ENCODE peak calls at places on chromosome 16, in eight cellular contexts. F is HCT116, J is heart left ventricle, N is A549, W is IMR-90, L is right lobe of liver, K is upper lobe of left lung, Y is gastrocnemius medialis. P is an unnamed sample.

GRCh38 chr16:72473631-72474030 is 301.7 kb upstream of the PMFBP1 start:
- ATAC-seq in J (no peak), W (no peak), F (no peak), L (no peak), Y (no peak), N (no peak), K (no peak), P (no peak)

GRCh38 chr16:68219708-68220378 is 16.1 kb downstream of the ESRP2 start:
- ATAC-seq in N (no peak), L (no peak), K (peak), J (no peak), W (no peak), F (no peak), Y (no peak), P (no peak)

GRCh38 chr16:58727796-58728568 is 6.1 kb downstream of the GOT2 start:
- ATAC-seq in N (no peak), Y (peak), L (peak), F (no peak), W (no peak), K (no peak), J (peak), P (no peak)

GRCh38 chr16:81995651-81996050 is 15.6 kb downstream of the SDR42E1 start:
- ATAC-seq in Y (no peak), F (no peak), W (peak), L (no peak), J (no peak), K (no peak), N (no peak), P (no peak)

GRCh38 chr16:89322381-89323119 is 105.0 kb downstream of the ZNF778 start:
- ATAC-seq in F (peak), J (no peak), W (peak), Y (peak), K (peak), L (no peak), N (peak), P (peak)

GRCh38 chr16:76345093-76345735 is 68.0 kb downstream of the CNTNAP4 start:
- ATAC-seq in K (peak), L (peak), J (peak), N (no peak), W (no peak), Y (peak), F (no peak), P (peak)

GRCh38 chr16:28497861-28498599 is 3.6 kb downstream of the APOBR start:
- ATAC-seq in N (no peak), J (no peak), F (no peak), K (no peak), L (no peak), W (no peak), Y (no peak), P (no peak)

GRCh38 chr16:89455178-89455577 is 35.2 kb downstream of the ANKRD11 start:
- ATAC-seq in W (no peak), K (no peak), J (no peak), L (no peak), N (no peak), Y (no peak), F (no peak), P (no peak)

GRCh38 chr16:79176987-79177386 is 423.6 kb downstream of the MAF start:
- ATAC-seq in N (no peak), F (no peak), L (no peak), W (no peak), K (no peak), Y (no peak), J (no peak), P (no peak)

GRCh38 chr16:79899316-79900110 is 299.0 kb upstream of the MAF start:
- ATAC-seq in W (no peak), L (no peak), N (no peak), Y (no peak), K (no peak), F (no peak), J (no peak), P (no peak)

GRCh38 chr16:62805221-62805857 is 769.1 kb upstream of the CDH8 start:
- ATAC-seq in W (no peak), J (peak), L (peak), N (no peak), K (peak), Y (no peak), F (no peak), P (no peak)

GRCh38 chr16:30004811-30005242 is 6.0 kb downstream of the DOC2A start:
- ATAC-seq in K (peak), J (no peak), N (peak), Y (no peak), W (no peak), L (peak), F (peak), P (no peak)
- TF ChIP-seq POLR2A in K (no peak), J (no peak), N (no peak), Y (no peak), W (no peak), L (no peak), F (no peak), P (no peak)

GRCh38 chr16:48231675-48232214 is 12.4 kb upstream of the LONP2 start:
- ATAC-seq in Y (no peak), F (peak), N (peak), K (no peak), W (peak), J (no peak), L (peak), P (no peak)
- TF ChIP-seq CTCF in Y (no peak), F (peak), N (peak), K (peak), W (peak), J (peak), L (peak), P (no peak)

GRCh38 chr16:3003582-3004270 is 9.0 kb upstream of the CLDN9 start:
- ATAC-seq in N (peak), K (peak), L (peak), F (peak), J (peak), Y (peak), W (peak), P (peak)
- TF ChIP-seq POLR2A in N (peak), K (peak), L (peak), F (no peak), J (no peak), Y (peak), W (no peak), P (no peak)

GRCh38 chr16:6642271-6642670 is 690.4 kb upstream of the RBFOX1 start:
- ATAC-seq in W (no peak), K (no peak), L (no peak), F (no peak), N (no peak), J (no peak), Y (no peak), P (no peak)
- TF ChIP-seq CTCF in W (no peak), K (no peak), L (no peak), F (no peak), N (no peak), J (no peak), Y (no peak), P (no peak)

GRCh38 chr16:85615014-85615851 is 2.1 kb downstream of the GSE1 start:
- ATAC-seq in Y (no peak), K (peak), F (peak), L (peak), J (no peak), N (peak), W (no peak), P (no peak)
- TF ChIP-seq POLR2A in Y (no peak), K (peak), F (no peak), L (peak), J (no peak), N (no peak), W (no peak), P (no peak)

DNA sequence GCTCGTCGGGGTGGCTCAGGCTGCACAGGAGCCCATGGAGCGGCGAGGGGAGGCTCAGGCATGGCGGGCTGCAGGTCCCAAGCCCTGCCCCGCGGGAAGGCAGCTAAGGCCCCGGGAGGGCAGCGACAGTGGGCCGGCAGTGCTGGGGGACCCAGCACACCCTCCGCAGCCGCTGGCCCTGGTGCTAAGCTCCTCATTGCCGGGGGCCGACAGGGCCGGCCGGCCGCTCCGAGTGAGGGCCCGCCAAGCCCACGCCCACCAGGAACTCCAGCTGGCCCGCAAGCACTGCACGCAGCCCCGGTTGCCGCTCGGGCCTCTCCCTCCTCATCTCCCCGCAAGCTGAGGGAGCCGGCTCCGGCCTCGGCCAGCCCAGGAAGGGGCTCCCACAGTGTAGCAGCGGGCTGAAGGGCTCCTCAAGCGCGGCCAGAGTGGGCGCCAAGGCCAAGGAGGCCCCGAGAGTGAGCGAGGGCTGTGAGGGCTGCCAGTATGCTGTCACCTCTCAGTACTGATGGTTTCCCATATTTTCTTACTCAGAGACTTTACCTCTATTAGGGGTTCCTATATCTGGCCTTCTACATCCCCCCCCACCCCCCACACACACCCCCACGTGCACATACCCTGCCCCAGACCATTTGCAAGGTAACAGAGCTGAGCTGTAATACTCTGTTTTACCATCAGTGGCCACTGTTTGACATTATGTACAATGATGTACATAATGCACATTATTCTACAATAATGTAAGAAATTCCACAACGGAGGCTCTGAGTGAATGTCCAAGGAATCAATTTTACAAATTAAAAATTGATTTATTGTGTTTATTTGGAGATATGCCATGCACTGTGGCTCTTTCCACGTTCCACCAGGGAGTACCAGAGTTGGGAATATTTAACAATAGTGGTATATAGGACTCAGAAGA is 3.7 kb upstream of the VAT1L start:
- ATAC-seq in Y (no peak), L (no peak), J (no peak), F (peak), N (no peak), W (no peak), K (no peak), P (no peak)
- TF ChIP-seq CTCF in Y (no peak), L (no peak), J (peak), F (peak), N (no peak), W (peak), K (no peak), P (no peak)

GRCh38 chr16:31073823-31074072 is 292 bp downstream of the ZNF668 start:
- ATAC-seq in W (no peak), N (no peak), J (no peak), L (no peak), Y (no peak), F (no peak), K (no peak), P (no peak)
- TF ChIP-seq POLR2A in W (no peak), N (peak), J (no peak), L (no peak), Y (no peak), F (peak), K (no peak), P (no peak)

GRCh38 chr16:50627419-50627818 is 53.7 kb downstream of the SNX20 start:
- ATAC-seq in W (no peak), N (peak), Y (peak), L (no peak), K (no peak), F (no peak), J (peak), P (peak)
- TF ChIP-seq CTCF in W (no peak), N (no peak), Y (no peak), L (no peak), K (no peak), F (no peak), J (peak), P (peak)

GRCh38 chr16:70715860-70716357 is 30.1 kb upstream of the MTSS2 start:
- ATAC-seq in L (peak), N (no peak), K (peak), J (no peak), W (peak), F (no peak), Y (no peak), P (no peak)

GRCh38 chr16:70713781-70714180 is 27.9 kb upstream of the MTSS2 start:
- ATAC-seq in F (no peak), L (no peak), Y (no peak), W (no peak), N (no peak), K (no peak), J (no peak), P (no peak)

GRCh38 chr16:70717065-70717464 is 31.2 kb upstream of the MTSS2 start:
- ATAC-seq in N (no peak), L (no peak), F (no peak), J (no peak), W (no peak), K (no peak), Y (no peak), P (no peak)

GRCh38 chr16:70714526-70715112 is 28.8 kb upstream of the MTSS2 start:
- ATAC-seq in W (peak), F (peak), L (no peak), Y (peak), K (peak), J (peak), N (no peak), P (peak)

DNA sequence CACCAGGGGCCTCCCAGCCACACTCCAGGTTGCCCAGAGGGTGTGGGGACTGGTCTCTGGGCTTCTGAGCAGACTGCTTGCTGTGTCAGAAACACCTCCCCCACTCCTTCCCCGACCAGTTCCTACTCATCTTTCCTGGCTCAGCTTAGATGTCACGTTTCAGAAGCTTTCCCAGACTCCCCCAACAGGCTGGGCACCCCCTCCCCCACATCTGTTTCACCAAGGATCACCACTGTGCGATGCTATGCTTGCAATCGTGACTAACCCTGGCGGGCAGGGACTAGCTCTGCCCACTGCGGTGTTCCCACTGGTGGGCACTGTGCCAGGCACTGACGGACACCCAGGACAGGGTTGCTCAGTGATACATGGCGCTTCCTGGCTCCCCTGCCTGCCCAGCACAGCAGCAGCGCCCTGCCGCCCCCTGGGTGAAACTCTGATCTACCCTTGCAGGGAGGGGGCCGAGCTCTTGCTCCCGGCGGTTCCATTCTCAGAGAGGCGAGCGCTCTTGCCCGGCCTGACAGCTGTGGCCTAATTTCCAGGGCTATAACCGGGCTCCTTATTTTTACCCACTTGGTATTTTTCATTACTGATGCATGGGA is 29.4 kb upstream of the MTSS2 start:
- ATAC-seq in N (peak), K (peak), F (peak), L (peak), Y (peak), W (peak), J (peak), P (peak)
- TF ChIP-seq POLR2A in N (no peak), K (no peak), F (no peak), L (peak), Y (peak), W (peak), J (no peak), P (no peak)

DNA sequence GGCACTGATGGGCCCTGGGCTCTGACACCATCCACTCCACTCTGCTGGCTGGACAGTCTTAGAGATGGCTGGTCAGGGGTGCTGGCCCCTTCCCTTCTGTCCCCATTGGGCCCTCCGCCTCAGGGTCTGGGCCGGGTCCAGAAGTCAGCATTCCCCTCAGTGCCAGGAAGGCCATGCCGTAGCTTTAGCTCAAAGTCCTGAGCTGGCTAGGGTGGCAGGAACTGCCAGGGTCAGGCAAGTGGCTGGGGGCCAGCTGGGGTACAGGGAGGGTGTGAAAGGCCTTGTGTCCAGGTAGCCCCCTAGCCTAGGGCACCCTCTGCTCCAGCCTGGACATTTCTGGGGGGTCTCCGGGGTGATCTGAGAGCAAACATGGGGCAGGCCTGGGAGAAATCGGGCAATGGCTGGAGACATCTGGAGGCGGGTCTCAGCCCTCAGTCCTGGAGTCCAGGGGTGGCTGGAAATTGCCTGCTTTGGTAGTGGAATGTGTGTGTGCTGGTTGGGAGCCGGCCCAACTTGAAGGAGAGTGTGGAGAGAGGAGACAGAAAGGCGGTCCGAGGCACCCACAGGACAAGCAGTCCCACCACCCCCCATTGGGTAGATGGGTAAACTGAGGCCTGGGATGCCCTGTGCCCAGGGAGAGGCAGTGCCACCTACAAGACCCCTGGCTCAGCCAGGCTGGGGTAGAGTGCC is 32.5 kb downstream of the TPSG1 start:
- ATAC-seq in W (no peak), L (no peak), F (no peak), K (no peak), N (peak), J (no peak), Y (no peak), P (peak)
- TF ChIP-seq CTCF in W (no peak), L (no peak), F (no peak), K (no peak), N (no peak), J (no peak), Y (no peak), P (no peak)